ENCODE peak calls at places on chromosomes 4 and X, in six cellular contexts. T is uterus, H is GM23248, E is sigmoid colon, M is cardiac muscle cell, S is left lung. U is an unnamed sample. For H3K4me1, the result is how much of the 10 kb centered on the place peaks cover.

GRCh38 chr4:48064349-48064748 is 47.8 kb downstream of the NIPAL1 start:
- DNase-seq in T (no peak), H (no peak), E (no peak), M (no peak), S (no peak), U (no peak)

GRCh38 chrX:70279081-70279480 is 2.9 kb upstream of the RAB41 start:
- DNase-seq in E (no peak), M (no peak), S (no peak), H (no peak), T (no peak), U (no peak)

GRCh38 chrX:45143455-45143854 is 57.2 kb downstream of the DIPK2B start:
- DNase-seq in T (no peak), S (no peak), H (no peak), E (no peak), M (no peak), U (no peak)

GRCh38 chr4:6768539-6768905 is 14.0 kb upstream of the KIAA0232 start:
- DNase-seq in H (peak), T (no peak), S (peak), M (no peak), E (no peak), U (no peak)

GRCh38 chrX:39174761-39175417 is 373.6 kb downstream of the MID1IP1 start:
- DNase-seq in S (no peak), M (no peak), E (no peak), H (peak), T (peak), U (no peak)

GRCh38 chr4:73541251-73541650 is 59.7 kb downstream of the AFM start:
- DNase-seq in S (no peak), M (no peak), T (no peak), E (no peak), H (no peak), U (no peak)

GRCh38 chrX:113522814-113523213 is 682.2 kb upstream of the AMOT start:
- DNase-seq in E (no peak), T (no peak), S (no peak), H (no peak), M (no peak), U (no peak)

GRCh38 chrX:9102956-9103355 is 69.0 kb upstream of the FAM9B start:
- DNase-seq in S (no peak), E (no peak), T (no peak), H (no peak), M (no peak), U (no peak)

GRCh38 chr4:5828005-5828391 is 64.9 kb downstream of the CRMP1 start:
- DNase-seq in T (no peak), E (no peak), S (no peak), H (no peak), M (no peak), U (no peak)

GRCh38 chrX:108384783-108385182 is 53.4 kb downstream of the COL4A6 start:
- DNase-seq in H (no peak), M (peak), S (no peak), T (no peak), E (no peak), U (no peak)

GRCh38 chrX:108380222-108380621 is 58.0 kb downstream of the COL4A6 start:
- DNase-seq in M (no peak), T (no peak), S (no peak), E (no peak), H (no peak), U (no peak)
- H3K27ac ChIP-seq in M (no peak), T (no peak), S (no peak), E (no peak), H (no peak), U (no peak)

DNA sequence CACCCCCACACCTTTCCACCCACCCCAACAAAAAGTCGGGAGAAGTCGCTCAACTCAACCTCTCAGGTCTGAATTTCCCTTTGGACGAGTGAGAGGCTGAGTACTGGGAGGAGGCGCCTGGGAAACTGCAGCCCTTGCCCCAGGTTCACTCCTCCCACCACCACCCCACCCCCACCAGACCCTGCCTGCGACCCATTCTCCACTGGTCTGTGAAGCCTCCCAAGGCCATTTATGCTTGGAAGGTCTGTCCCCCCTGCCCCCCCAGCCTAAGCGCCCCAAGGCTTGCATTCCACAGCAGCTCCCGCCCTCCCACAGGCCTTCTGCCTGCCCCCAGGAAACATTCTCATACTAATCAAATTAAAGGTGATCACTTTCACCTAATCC is 27.2 kb downstream of the ELF4 start:
- DNase-seq in E (no peak), M (no peak), H (no peak), T (no peak), S (no peak), U (no peak)
- H3K4me1 ChIP-seq in E (under half), M (under half), H (under half), T (under half), S (half or more), U (under half)

GRCh38 chr4:186146443-186146842 is 41.9 kb downstream of the FAM149A start:
- DNase-seq in E (no peak), S (no peak), T (no peak), H (no peak), M (no peak), U (no peak)
- H3K27ac ChIP-seq in E (peak), S (no peak), T (peak), H (no peak), M (no peak), U (no peak)

GRCh38 chr4:139951051-139951450 is 202.9 kb downstream of the MAML3 start:
- DNase-seq in T (no peak), H (peak), M (no peak), E (no peak), S (peak), U (no peak)
- H3K4me1 ChIP-seq in T (under half), H (under half), M (under half), E (under half), S (under half), U (under half)

GRCh38 chr4:2258091-2259035 is 3.5 kb downstream of the MXD4 start:
- DNase-seq in T (no peak), M (no peak), S (peak), E (no peak), H (no peak), U (no peak)

GRCh38 chr4:2259036-2259540 is 2.8 kb downstream of the MXD4 start:
- DNase-seq in M (no peak), S (peak), H (no peak), T (peak), E (peak), U (no peak)

GRCh38 chr4:2256156-2256731 is 5.7 kb downstream of the MXD4 start:
- DNase-seq in S (no peak), M (no peak), T (peak), E (peak), H (no peak), U (peak)

GRCh38 chr4:2256781-2257191 is 5.1 kb downstream of the MXD4 start:
- DNase-seq in H (no peak), T (peak), M (no peak), E (peak), S (peak), U (peak)

GRCh38 chr4:2257361-2258001 is 4.4 kb downstream of the MXD4 start:
- DNase-seq in S (peak), M (no peak), H (no peak), E (peak), T (peak), U (peak)
- H3K27ac ChIP-seq in S (peak), M (no peak), H (no peak), E (peak), T (peak), U (peak)

GRCh38 chr4:52841707-52842456 is 20.2 kb upstream of the RASL11B start:
- DNase-seq in M (no peak), E (no peak), H (no peak), S (no peak), T (no peak), U (peak)
- H3K4me1 ChIP-seq in M (under half), E (under half), H (under half), S (under half), T (under half), U (under half)

DNA sequence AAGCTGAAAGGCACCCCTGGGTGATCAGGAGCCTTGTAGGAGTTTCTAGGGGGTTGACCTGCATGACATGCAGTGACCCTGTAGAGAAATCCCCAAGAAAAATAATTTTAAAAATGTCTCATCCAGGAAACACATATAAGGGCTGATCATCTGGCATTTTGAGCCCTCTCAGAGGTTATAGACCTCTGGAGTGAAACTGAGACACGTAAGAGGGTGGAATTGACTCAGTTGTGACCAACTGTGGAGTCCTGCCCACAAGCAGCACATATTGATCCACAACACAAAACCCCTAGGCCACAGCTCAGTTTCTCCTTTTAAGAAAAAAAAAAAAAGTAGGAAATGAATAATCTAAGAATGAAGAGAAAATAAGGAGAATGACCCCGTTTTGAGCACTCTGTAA is 32.5 kb upstream of the MTMR8 start:
- DNase-seq in E (no peak), T (no peak), M (no peak), H (no peak), S (no peak), U (no peak)
- H3K27ac ChIP-seq in E (no peak), T (no peak), M (no peak), H (no peak), S (no peak), U (no peak)

GRCh38 chrX:147736045-147736444 is 175.7 kb upstream of the FMR1 start:
- DNase-seq in T (no peak), M (no peak), E (no peak), S (no peak), H (no peak), U (no peak)
- H3K4me1 ChIP-seq in T (under half), M (under half), E (under half), S (under half), H (under half), U (under half)

U was measured in thyroid gland.